ENCODE peak calls at places on chromosome 20, in nine cellular contexts. C is endothelial cell; E is naive B cell; M is NAMALWA; N is stimulated activated CD4-positive, alpha-beta T cell treated with anti-CD3 and anti-CD28 coated beads, TNF-alpha, amount 100 ng/mL, for 48 hours; U is HEK293T; G is amniotic stem cell; D is effector CD4-positive, alpha-beta T cell; P is pancreas. T is an unnamed sample.

GRCh38 chr20:54657268-54657826 is 182.0 kb downstream of the DOK5 start:
- DNase-seq in C (no peak), E (no peak), M (no peak), N (no peak), U (no peak), G (no peak), D (no peak), P (no peak), T (no peak)

GRCh38 chr20:15700147-15700765 is 873.0 kb downstream of the KIF16B start:
- DNase-seq in C (no peak), E (no peak), M (no peak), N (no peak), U (no peak), G (no peak), D (no peak), P (no peak), T (no peak)

GRCh38 chr20:19045366-19045765 is 167.1 kb upstream of the SLC24A3 start:
- DNase-seq in C (no peak), E (no peak), M (no peak), N (no peak), U (no peak), G (no peak), D (no peak), P (no peak), T (no peak)

GRCh38 chr20:62337558-62338293 is 29.4 kb downstream of the LAMA5 start:
- DNase-seq in C (no peak), E (peak), M (peak), N (no peak), U (no peak), G (no peak), D (no peak), P (no peak), T (no peak)

GRCh38 chr20:3603108-3603507 is 60.1 kb downstream of the GFRA4 start:
- DNase-seq in C (no peak), E (no peak), M (no peak), N (no peak), U (no peak), G (no peak), D (no peak), P (no peak), T (no peak)

GRCh38 chr20:51385941-51386530 is 156.5 kb downstream of the NFATC2 start:
- DNase-seq in C (peak), E (no peak), M (peak), N (no peak), U (peak), G (peak), D (peak), P (no peak), T (no peak)

GRCh38 chr20:3749689-3750639 is 17.5 kb downstream of the HSPA12B start:
- DNase-seq in C (peak), E (peak), M (no peak), N (no peak), U (peak), G (no peak), D (no peak), P (no peak), T (peak)

GRCh38 chr20:3171391-3172125 is 1.8 kb downstream of the LZTS3 start:
- DNase-seq in C (no peak), E (no peak), M (no peak), N (no peak), U (no peak), G (no peak), D (no peak), P (no peak), T (no peak)

GRCh38 chr20:51400051-51400926 is 142.2 kb downstream of the NFATC2 start:
- DNase-seq in C (no peak), E (peak), M (peak), N (peak), U (no peak), G (no peak), D (peak), P (no peak), T (peak)

GRCh38 chr20:21101453-21102251 is 4.5 kb downstream of the LINC00237 start:
- DNase-seq in C (peak), E (peak), M (no peak), N (no peak), U (peak), G (no peak), D (no peak), P (no peak), T (no peak)

GRCh38 chr20:37346232-37346525 is 239 bp downstream of the SRC start:
- DNase-seq in C (no peak), E (no peak), M (no peak), N (no peak), U (no peak), G (no peak), D (no peak), P (no peak), T (no peak)

GRCh38 chr20:63379296-63379695 is 18.1 kb upstream of the CHRNA4 start:
- DNase-seq in C (no peak), E (no peak), M (no peak), N (no peak), U (no peak), G (no peak), D (no peak), P (no peak), T (no peak)

GRCh38 chr20:49858076-49858565 is 45.5 kb downstream of the SLC9A8 start:
- DNase-seq in C (no peak), E (no peak), M (no peak), N (no peak), U (no peak), G (no peak), D (no peak), P (no peak), T (no peak)

GRCh38 chr20:51563597-51564332 is 21.2 kb upstream of the NFATC2 start:
- DNase-seq in C (peak), E (no peak), M (peak), N (no peak), U (peak), G (peak), D (no peak), P (peak), T (no peak)

GRCh38 chr20:52799130-52799529 is 173.0 kb upstream of the TSHZ2 start:
- DNase-seq in C (no peak), E (no peak), M (no peak), N (no peak), U (no peak), G (no peak), D (no peak), P (no peak), T (no peak)

GRCh38 chr20:21096321-21097043 is 9.7 kb downstream of the LINC00237 start:
- DNase-seq in C (peak), E (no peak), M (peak), N (no peak), U (peak), G (no peak), D (no peak), P (no peak), T (no peak)

GRCh38 chr20:16537025-16537665 is 36.1 kb downstream of the KIF16B start:
- DNase-seq in C (no peak), E (no peak), M (no peak), N (no peak), U (no peak), G (no peak), D (no peak), P (no peak), T (no peak)

GRCh38 chr20:60304931-60305330 is 346.7 kb downstream of the CDH26 start:
- DNase-seq in C (no peak), E (no peak), M (no peak), N (no peak), U (no peak), G (no peak), D (no peak), P (no peak), T (no peak)

GRCh38 chr20:34016736-34017135 is 23.0 kb downstream of the RALY start:
- DNase-seq in C (no peak), E (no peak), M (no peak), N (no peak), U (no peak), G (no peak), D (no peak), P (no peak), T (no peak)

GRCh38 chr20:23668477-23668951 is 20.3 kb downstream of the CST4 start:
- DNase-seq in C (peak), E (peak), M (peak), N (peak), U (peak), G (no peak), D (no peak), P (peak), T (peak)

GRCh38 chr20:52201395-52201794 is 9.8 kb upstream of the ZFP64 start:
- DNase-seq in C (no peak), E (no peak), M (no peak), N (no peak), U (no peak), G (no peak), D (no peak), P (no peak), T (no peak)

GRCh38 chr20:34891166-34892062 is 15.0 kb downstream of the ACSS2 start:
- DNase-seq in C (no peak), E (no peak), M (no peak), N (peak), U (no peak), G (peak), D (no peak), P (no peak), T (no peak)

GRCh38 chr20:50893620-50894019 is 37.6 kb downstream of the ADNP start:
- DNase-seq in C (no peak), E (no peak), M (no peak), N (no peak), U (no peak), G (no peak), D (no peak), P (no peak), T (no peak)

GRCh38 chr20:38209054-38209675 is 44.1 kb upstream of the TGM2 start:
- DNase-seq in C (no peak), E (no peak), M (no peak), N (no peak), U (no peak), G (no peak), D (no peak), P (no peak), T (no peak)

GRCh38 chr20:1291191-1291741 is 25.2 kb downstream of the SNPH start:
- DNase-seq in C (no peak), E (no peak), M (no peak), N (no peak), U (no peak), G (no peak), D (no peak), P (no peak), T (no peak)

GRCh38 chr20:49851991-49852390 is 39.4 kb downstream of the SLC9A8 start:
- DNase-seq in C (no peak), E (no peak), M (no peak), N (no peak), U (no peak), G (no peak), D (no peak), P (no peak), T (no peak)

GRCh38 chr20:51500936-51501335 is 41.6 kb downstream of the NFATC2 start:
- DNase-seq in C (no peak), E (peak), M (peak), N (no peak), U (no peak), G (no peak), D (peak), P (no peak), T (no peak)

GRCh38 chr20:41135187-41135887 is 2.0 kb upstream of the PLCG1 start:
- DNase-seq in C (peak), E (peak), M (peak), N (no peak), U (peak), G (no peak), D (peak), P (no peak), T (peak)

GRCh38 chr20:49762940-49763766 is 49.5 kb upstream of the B4GALT5 start:
- DNase-seq in C (no peak), E (no peak), M (no peak), N (no peak), U (no peak), G (no peak), D (no peak), P (no peak), T (no peak)

GRCh38 chr20:47664744-47665143 is 120.5 kb downstream of the SULF2 start:
- DNase-seq in C (no peak), E (no peak), M (no peak), N (no peak), U (no peak), G (no peak), D (no peak), P (no peak), T (no peak)

GRCh38 chr20:6162239-6162638 is 39.4 kb upstream of the FERMT1 start:
- DNase-seq in C (no peak), E (no peak), M (no peak), N (no peak), U (no peak), G (no peak), D (no peak), P (no peak), T (no peak)

GRCh38 chr20:44979090-44979621 is 12.8 kb downstream of the STK4 start:
- DNase-seq in C (no peak), E (peak), M (peak), N (peak), U (no peak), G (no peak), D (peak), P (no peak), T (peak)

GRCh38 chr20:31704225-31705119 is 18.2 kb downstream of the BCL2L1 start:
- DNase-seq in C (peak), E (no peak), M (no peak), N (no peak), U (no peak), G (no peak), D (no peak), P (peak), T (no peak)

T was measured in activated T-cell treated with anti-CD3 and anti-CD28 coated beads for 24 hours.